ENCODE peak calls at places on chromosomes 3 and 15, in six cellular contexts. N is aorta, F is adrenal gland, Y is tibial nerve, A is neural progenitor cell, Z is colonic mucosa. X is an unnamed sample.
A peak's percentile ranks its signal among the peaks of the same experiment; 100 is the strongest.

GRCh38 chr15:37289109-37289765 is 188.9 kb upstream of the MEIS2 start:
- DNase-seq in Z (no peak), A (peak; percentile 50), Y (no peak), N (no peak), F (no peak), X (no peak)

GRCh38 chr15:88717342-88718017 is 78.7 kb downstream of the ISG20 start:
- DNase-seq in N (no peak), F (no peak), Z (no peak), A (no peak), Y (no peak), X (no peak)

GRCh38 chr15:74635228-74635627 is 19.6 kb downstream of the CLK3 start:
- DNase-seq in F (peak; percentile 80), Y (no peak), N (no peak), Z (peak; percentile 74), A (peak; percentile 78), X (peak; percentile 71)

GRCh38 chr3:133136114-133137041 is 98.2 kb downstream of the TMEM108 start:
- DNase-seq in N (no peak), Z (no peak), Y (no peak), A (no peak), F (no peak), X (no peak)

GRCh38 chr15:37788330-37788729 is 146.1 kb upstream of the TMCO5A start:
- DNase-seq in A (no peak), N (no peak), F (no peak), Z (no peak), Y (no peak), X (no peak)

GRCh38 chr15:83733206-83733605 is 79.3 kb downstream of the ADAMTSL3 start:
- DNase-seq in Y (no peak), Z (no peak), F (no peak), A (no peak), N (no peak), X (no peak)

GRCh38 chr15:70046716-70047369 is 50.9 kb downstream of the TLE3 start:
- DNase-seq in N (no peak), F (no peak), Z (no peak), A (no peak), Y (no peak), X (peak; percentile 9)

GRCh38 chr3:196712514-196713413 is 587 bp downstream of the PIGX start:
- DNase-seq in N (peak; percentile 79), F (peak; percentile 71), A (peak; percentile 84), Z (peak; percentile 70), Y (peak; percentile 41), X (peak; percentile 72)

GRCh38 chr3:1037631-1038030 is 55.2 kb upstream of the CNTN6 start:
- DNase-seq in N (no peak), Z (no peak), A (no peak), Y (no peak), F (no peak), X (no peak)

GRCh38 chr3:48963591-48963990 is 26.4 kb upstream of the P4HTM start:
- DNase-seq in F (no peak), Z (no peak), Y (no peak), N (no peak), A (no peak), X (no peak)
- H3K4me1 ChIP-seq in F (peaks cover 12% of the 10 kb centered on the region), Z (peaks cover 4% of the 10 kb centered on the region), Y (no peaks in the 10 kb centered on the region), N (no peaks in the 10 kb centered on the region), A (no peaks in the 10 kb centered on the region), X (peaks cover 4% of the 10 kb centered on the region)

GRCh38 chr3:168615489-168616020 is 519.8 kb upstream of the GOLIM4 start:
- DNase-seq in Z (no peak), A (no peak), F (no peak), Y (no peak), N (no peak), X (no peak)
- H3K4me1 ChIP-seq in Z (no peaks in the 10 kb centered on the region), A (peaks cover 54% of the 10 kb centered on the region), F (no peaks in the 10 kb centered on the region), Y (no peaks in the 10 kb centered on the region), N (no peaks in the 10 kb centered on the region), X (no peaks in the 10 kb centered on the region)

DNA sequence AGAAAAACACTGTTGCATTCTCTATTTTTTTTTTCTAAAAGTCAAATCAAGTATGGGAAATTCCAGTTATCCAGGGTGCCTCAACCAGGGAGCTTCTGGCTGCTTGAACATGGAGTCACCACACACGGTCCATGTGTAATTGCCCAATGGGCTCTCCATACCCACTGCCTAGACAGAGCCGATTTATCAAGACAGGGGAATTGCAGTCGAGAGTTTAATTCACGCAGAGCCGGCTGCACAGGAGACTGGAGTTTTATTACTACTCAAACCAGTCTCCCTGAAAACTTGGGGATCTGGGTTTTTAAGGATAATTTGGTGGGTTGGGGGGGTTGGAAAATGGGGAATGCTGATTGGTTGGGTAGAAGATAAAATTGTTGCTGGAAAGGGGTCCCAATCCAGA is 149.8 kb downstream of the TJP1 start:
- DNase-seq in N (no peak), F (no peak), Z (no peak), Y (no peak), A (no peak), X (no peak)
- H3K4me1 ChIP-seq in N (peaks cover 4% of the 10 kb centered on the region), F (no peaks in the 10 kb centered on the region), Z (peaks cover 5% of the 10 kb centered on the region), Y (peaks cover 6% of the 10 kb centered on the region), A (peaks cover 14% of the 10 kb centered on the region), X (no peaks in the 10 kb centered on the region)

GRCh38 chr15:42490743-42491539 is at the start of gene ZNF106:
- DNase-seq in F (peak; percentile 91), A (peak; percentile 95), Y (peak; percentile 54), N (peak; percentile 91), Z (peak; percentile 90), X (peak; percentile 89)
- H3K4me1 ChIP-seq in F (peaks cover 23% of the 10 kb centered on the region), A (peaks cover 4% of the 10 kb centered on the region), Y (peaks cover 13% of the 10 kb centered on the region), N (no peaks in the 10 kb centered on the region), Z (peaks cover 3% of the 10 kb centered on the region), X (peaks cover 3% of the 10 kb centered on the region)

DNA sequence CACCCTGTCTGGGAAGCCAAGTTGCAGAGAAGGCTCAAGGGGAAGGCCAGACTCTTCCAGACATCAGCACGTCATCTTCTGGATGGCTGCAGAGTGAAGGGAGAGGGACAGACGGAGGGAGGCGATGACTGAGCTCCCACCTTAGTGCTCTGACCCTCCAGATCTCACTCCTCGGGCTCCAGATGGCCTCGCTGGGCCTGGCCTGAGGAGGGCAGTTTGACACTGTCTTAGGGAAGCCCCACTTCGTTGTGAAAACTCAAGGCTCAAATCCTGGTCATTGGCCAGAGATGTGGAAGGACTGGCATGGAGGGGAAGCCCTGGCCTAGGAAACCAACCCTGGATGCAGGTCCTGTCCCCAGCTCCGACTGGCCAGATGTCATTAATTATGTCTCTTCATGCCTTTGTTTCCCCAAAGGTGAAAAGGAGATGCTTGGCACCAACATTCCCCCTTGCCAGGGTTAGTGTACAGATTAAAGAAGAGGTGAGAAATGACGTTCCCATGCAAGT is 70.4 kb downstream of the ADCY5 start:
- DNase-seq in N (no peak), Z (no peak), F (no peak), A (no peak), Y (no peak), X (no peak)
- H3K4me1 ChIP-seq in N (no peaks in the 10 kb centered on the region), Z (no peaks in the 10 kb centered on the region), F (no peaks in the 10 kb centered on the region), A (peaks cover 7% of the 10 kb centered on the region), Y (no peaks in the 10 kb centered on the region), X (peaks cover 22% of the 10 kb centered on the region)

GRCh38 chr15:61421470-61421869 is 192.4 kb upstream of the RORA start:
- DNase-seq in Y (no peak), A (no peak), F (no peak), N (no peak), Z (no peak), X (no peak)
- H3K4me1 ChIP-seq in Y (no peaks in the 10 kb centered on the region), A (peaks cover 11% of the 10 kb centered on the region), F (no peaks in the 10 kb centered on the region), N (no peaks in the 10 kb centered on the region), Z (no peaks in the 10 kb centered on the region), X (no peaks in the 10 kb centered on the region)

DNA sequence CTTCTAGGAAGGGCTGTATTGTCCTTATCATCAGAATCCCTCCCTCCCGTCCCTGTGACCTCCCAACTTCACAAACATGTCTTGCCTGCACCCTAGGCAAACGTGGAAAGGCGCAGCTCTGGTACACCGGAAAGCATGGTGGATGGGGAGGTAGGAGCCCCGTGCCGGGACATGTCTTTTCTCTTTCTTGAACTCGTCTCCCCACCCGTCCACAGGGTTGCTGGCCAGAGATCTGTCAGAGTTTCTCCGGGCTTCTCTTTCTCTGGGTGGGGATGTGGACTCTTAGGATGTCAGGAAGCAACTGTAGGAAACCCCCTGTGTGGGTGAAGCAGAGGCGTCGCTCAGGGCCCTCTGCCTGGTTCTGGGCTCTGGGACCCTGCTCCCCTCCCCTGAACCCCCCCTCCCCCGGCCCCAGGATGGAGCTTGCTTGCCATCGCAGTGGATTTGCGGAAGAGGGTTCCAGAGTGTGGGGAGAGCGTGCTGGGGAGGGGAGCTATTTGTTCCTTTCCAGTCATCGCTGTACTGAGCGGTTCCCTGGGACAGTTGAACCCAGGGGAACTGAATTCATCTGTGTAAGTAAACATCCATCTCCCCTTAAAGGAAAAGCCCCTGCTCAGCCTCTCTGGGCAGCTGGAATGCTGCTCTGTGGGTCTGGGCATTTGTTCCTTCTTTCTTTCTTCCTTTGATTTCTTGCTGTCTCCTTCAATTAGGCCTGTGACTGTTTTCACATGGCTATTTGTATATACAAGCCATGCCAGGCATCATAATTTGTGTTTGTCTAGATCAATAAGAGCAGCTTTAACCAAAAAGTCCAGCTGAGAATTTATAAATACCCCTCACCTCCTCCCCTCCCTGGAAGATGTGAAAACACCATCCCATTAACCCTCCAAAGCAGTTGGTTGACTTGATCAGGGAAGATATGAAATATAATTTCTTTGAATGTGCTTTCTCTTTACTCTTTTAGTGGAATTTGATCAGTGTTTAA is 72.8 kb downstream of the SMAD3 start:
- DNase-seq in Z (no peak), F (no peak), A (peak; percentile 45), Y (no peak), N (no peak), X (no peak)
- H3K4me1 ChIP-seq in Z (peaks cover 20% of the 10 kb centered on the region), F (peaks cover 10% of the 10 kb centered on the region), A (peaks cover 60% of the 10 kb centered on the region), Y (peaks cover 62% of the 10 kb centered on the region), N (peaks cover 7% of the 10 kb centered on the region), X (peaks cover 42% of the 10 kb centered on the region)

X was measured in ovary.